ENCODE peak calls at places on chromosome 6, in eight cellular contexts. P is aorta; Y is upper lobe of left lung; Q is naive thymus-derived CD4-positive, alpha-beta T cell; S is tibial artery; F is colonic mucosa; C is GM23338; X is heart left ventricle. B is an unnamed sample. For H3K36me3, the result is how much of the 10 kb centered on the place peaks cover.

GRCh38 chr6:109781001-109781400 is 89.9 kb downstream of the FIG4 start:
- DNase-seq in Q (no peak), P (no peak), Y (no peak), C (no peak), S (no peak), F (no peak), X (no peak), B (no peak)

GRCh38 chr6:22785036-22785435 is 215.7 kb downstream of the HDGFL1 start:
- DNase-seq in Q (no peak), S (no peak), Y (no peak), X (no peak), C (peak), P (no peak), F (no peak), B (no peak)

GRCh38 chr6:71224011-71224410 is 64.6 kb upstream of the OGFRL1 start:
- DNase-seq in X (no peak), F (no peak), S (no peak), Q (no peak), C (no peak), Y (no peak), P (no peak), B (no peak)

GRCh38 chr6:113578691-113579090 is 278.5 kb upstream of the MARCKS start:
- DNase-seq in C (no peak), X (no peak), Y (no peak), F (no peak), P (no peak), Q (no peak), S (no peak), B (no peak)

GRCh38 chr6:85192186-85192585 is 257.7 kb upstream of the NT5E start:
- DNase-seq in Y (no peak), F (no peak), Q (no peak), S (no peak), C (no peak), X (no peak), P (no peak), B (peak)

GRCh38 chr6:109854541-109855308 is 123.4 kb upstream of the GPR6 start:
- DNase-seq in C (peak), F (no peak), Q (no peak), Y (no peak), P (no peak), X (no peak), S (no peak), B (no peak)

GRCh38 chr6:98835149-98836024 is 1.0 kb downstream of the POU3F2 start:
- DNase-seq in Q (no peak), F (no peak), X (no peak), C (peak), P (peak), S (no peak), Y (no peak), B (no peak)

GRCh38 chr6:68760941-68761676 is 126.0 kb downstream of the ADGRB3 start:
- DNase-seq in F (no peak), Y (no peak), P (no peak), X (no peak), C (no peak), Q (no peak), S (no peak), B (no peak)

GRCh38 chr6:8041933-8042583 is 22.1 kb downstream of the BLOC1S5 start:
- DNase-seq in Y (no peak), F (no peak), P (no peak), X (no peak), C (no peak), S (no peak), Q (no peak), B (no peak)

GRCh38 chr6:44224154-44224977 is 971 bp downstream of the SLC29A1 start:
- DNase-seq in Q (peak), Y (no peak), F (no peak), P (peak), S (no peak), X (no peak), C (no peak), B (no peak)

GRCh38 chr6:4460595-4461475 is 315.4 kb upstream of the CDYL start:
- DNase-seq in Y (peak), P (peak), X (peak), S (peak), F (no peak), C (no peak), Q (no peak), B (no peak)

GRCh38 chr6:35687658-35688604 is 784 bp downstream of the FKBP5 start:
- DNase-seq in Y (peak), F (peak), X (peak), Q (peak), C (peak), P (peak), S (peak), B (no peak)

GRCh38 chr6:139721924-139722323 is 347.5 kb upstream of the CITED2 start:
- DNase-seq in X (no peak), S (no peak), Y (no peak), C (no peak), F (no peak), P (no peak), Q (no peak), B (no peak)

GRCh38 chr6:5466459-5466858 is 205.1 kb downstream of the FARS2 start:
- DNase-seq in X (no peak), S (no peak), C (no peak), Y (no peak), P (no peak), Q (no peak), F (no peak), B (peak)

GRCh38 chr6:113723182-113723581 is 134.0 kb upstream of the MARCKS start:
- DNase-seq in X (no peak), C (no peak), Q (no peak), S (no peak), Y (no peak), P (no peak), F (no peak), B (no peak)

GRCh38 chr6:88177961-88178464 is 11.9 kb upstream of the CNR1 start:
- DNase-seq in Y (no peak), S (no peak), C (no peak), X (no peak), Q (no peak), P (no peak), F (no peak), B (peak)

GRCh38 chr6:123415844-123416468 is 220.8 kb downstream of the TRDN start:
- DNase-seq in C (peak), Y (peak), P (no peak), F (peak), Q (no peak), S (no peak), X (peak), B (peak)

GRCh38 chr6:112620832-112621569 is 273.9 kb downstream of the RFPL4B start:
- DNase-seq in X (no peak), S (no peak), C (no peak), F (no peak), Q (no peak), Y (no peak), P (no peak), B (peak)

GRCh38 chr6:101116337-101116736 is 235.2 kb upstream of the ASCC3 start:
- DNase-seq in C (peak), Q (no peak), S (no peak), X (no peak), Y (no peak), P (no peak), F (no peak), B (no peak)

GRCh38 chr6:70221025-70221714 is 81.7 kb downstream of the COL9A1 start:
- DNase-seq in X (no peak), C (peak), Y (no peak), F (no peak), S (no peak), P (no peak), Q (no peak), B (no peak)

GRCh38 chr6:121770943-121771342 is 335.5 kb downstream of the GJA1 start:
- DNase-seq in C (no peak), Y (no peak), P (no peak), Q (no peak), F (no peak), S (no peak), X (no peak), B (no peak)

DNA sequence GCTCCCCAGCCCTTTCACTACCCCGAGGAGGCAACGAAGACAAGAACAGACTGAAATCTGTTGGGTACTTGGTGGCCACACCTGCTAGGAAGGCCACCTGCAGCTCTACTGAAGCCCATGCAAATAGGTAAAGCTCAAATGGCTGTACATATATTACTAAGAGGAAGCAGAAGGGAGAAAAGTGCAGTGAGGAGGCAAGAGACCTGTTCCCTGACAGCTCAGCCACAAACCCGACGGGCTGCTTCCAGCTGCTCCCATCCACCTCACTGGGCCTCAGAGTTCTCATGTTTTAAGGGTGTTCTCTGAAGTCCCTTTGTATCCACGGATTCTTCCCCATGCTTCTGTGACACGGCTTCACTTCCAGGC is 24.6 kb downstream of the TRAM2 start:
- DNase-seq in S (no peak), X (no peak), Q (no peak), C (no peak), F (no peak), P (no peak), Y (no peak), B (no peak)
- H3K36me3 ChIP-seq in S (under half), X (under half), Q (under half), C (under half), F (under half), P (under half), Y (under half), B (under half)

GRCh38 chr6:144415835-144416237 is 130.7 kb downstream of the UTRN start:
- DNase-seq in P (no peak), C (no peak), F (no peak), Y (no peak), X (no peak), Q (no peak), S (no peak), B (peak)

GRCh38 chr6:144415014-144415413 is 129.9 kb downstream of the UTRN start:
- DNase-seq in F (no peak), Q (no peak), P (no peak), C (no peak), X (no peak), S (no peak), Y (no peak), B (peak)

GRCh38 chr6:144417686-144418085 is 132.6 kb downstream of the UTRN start:
- DNase-seq in S (no peak), C (no peak), P (no peak), Q (no peak), F (no peak), X (no peak), Y (no peak), B (no peak)

GRCh38 chr6:144416773-144417172 is 131.6 kb downstream of the UTRN start:
- DNase-seq in X (no peak), S (no peak), F (no peak), Q (no peak), C (no peak), Y (no peak), P (no peak), B (no peak)

DNA sequence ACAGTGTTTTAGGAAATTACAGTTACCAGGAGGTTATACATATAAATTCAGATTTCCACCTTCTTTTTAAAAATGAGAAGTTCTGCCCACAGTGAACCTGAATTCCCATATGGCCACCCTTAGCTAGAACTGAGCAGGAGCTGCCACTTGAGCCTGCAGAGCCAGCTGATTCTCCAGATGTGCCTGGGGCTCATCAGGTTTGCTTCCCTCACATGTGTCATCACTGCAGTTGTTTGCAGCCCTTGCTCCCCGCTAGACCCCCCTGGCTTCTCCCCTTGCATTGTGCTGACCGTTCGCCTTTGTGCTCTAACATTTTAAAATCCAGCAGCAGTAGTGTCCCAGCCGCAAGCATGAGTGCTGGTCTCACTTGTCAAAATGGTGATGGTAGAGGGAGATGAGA is 131.1 kb downstream of the UTRN start:
- DNase-seq in X (no peak), Q (no peak), Y (no peak), P (no peak), C (no peak), F (no peak), S (no peak), B (no peak)
- H3K27ac ChIP-seq in X (peak), Q (no peak), Y (no peak), P (no peak), C (no peak), F (no peak), S (no peak), B (peak)

GRCh38 chr6:25359191-25359861 is 80.2 kb downstream of the CARMIL1 start:
- DNase-seq in Y (no peak), S (no peak), Q (no peak), P (peak), X (peak), F (no peak), C (peak), B (peak)
- H3K4me3 ChIP-seq in Y (no peak), S (peak), Q (no peak), P (no peak), X (no peak), F (no peak), C (no peak), B (no peak)

DNA sequence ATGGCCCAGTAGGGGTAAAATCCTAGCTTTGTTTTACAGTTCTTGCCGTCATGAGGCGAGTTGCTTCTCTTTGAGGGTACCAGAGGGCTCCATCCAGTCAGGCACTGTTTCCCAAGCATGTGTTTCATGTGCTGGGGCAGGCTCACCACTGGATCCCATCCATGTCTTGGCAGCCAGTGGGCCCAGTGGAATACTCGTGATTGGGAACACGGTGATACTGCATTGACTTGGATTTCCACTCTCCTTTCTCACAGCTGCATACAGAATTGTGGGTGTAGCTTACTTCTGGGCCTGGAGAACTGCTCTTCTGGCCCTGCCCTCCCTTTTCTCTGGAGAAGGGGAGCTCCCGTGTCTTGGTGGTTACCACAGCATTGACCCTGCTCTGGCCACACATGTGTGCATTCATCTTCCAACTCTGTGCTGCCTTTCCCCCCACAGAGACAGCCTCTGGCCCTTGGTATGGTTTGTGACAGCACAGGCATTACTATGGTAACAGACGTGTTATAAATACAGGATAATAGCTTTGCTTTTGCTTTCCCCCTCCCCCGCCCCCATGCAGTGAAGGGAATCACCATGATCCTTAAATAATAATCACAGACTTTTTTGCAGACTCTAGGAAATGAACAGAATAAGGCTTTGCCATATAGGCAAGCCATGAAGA is 21.6 kb downstream of the SOBP start:
- DNase-seq in F (no peak), S (peak), C (no peak), Y (no peak), P (peak), X (peak), Q (no peak), B (no peak)
- H3K36me3 ChIP-seq in F (under half), S (under half), C (under half), Y (under half), P (under half), X (under half), Q (under half), B (under half)

DNA sequence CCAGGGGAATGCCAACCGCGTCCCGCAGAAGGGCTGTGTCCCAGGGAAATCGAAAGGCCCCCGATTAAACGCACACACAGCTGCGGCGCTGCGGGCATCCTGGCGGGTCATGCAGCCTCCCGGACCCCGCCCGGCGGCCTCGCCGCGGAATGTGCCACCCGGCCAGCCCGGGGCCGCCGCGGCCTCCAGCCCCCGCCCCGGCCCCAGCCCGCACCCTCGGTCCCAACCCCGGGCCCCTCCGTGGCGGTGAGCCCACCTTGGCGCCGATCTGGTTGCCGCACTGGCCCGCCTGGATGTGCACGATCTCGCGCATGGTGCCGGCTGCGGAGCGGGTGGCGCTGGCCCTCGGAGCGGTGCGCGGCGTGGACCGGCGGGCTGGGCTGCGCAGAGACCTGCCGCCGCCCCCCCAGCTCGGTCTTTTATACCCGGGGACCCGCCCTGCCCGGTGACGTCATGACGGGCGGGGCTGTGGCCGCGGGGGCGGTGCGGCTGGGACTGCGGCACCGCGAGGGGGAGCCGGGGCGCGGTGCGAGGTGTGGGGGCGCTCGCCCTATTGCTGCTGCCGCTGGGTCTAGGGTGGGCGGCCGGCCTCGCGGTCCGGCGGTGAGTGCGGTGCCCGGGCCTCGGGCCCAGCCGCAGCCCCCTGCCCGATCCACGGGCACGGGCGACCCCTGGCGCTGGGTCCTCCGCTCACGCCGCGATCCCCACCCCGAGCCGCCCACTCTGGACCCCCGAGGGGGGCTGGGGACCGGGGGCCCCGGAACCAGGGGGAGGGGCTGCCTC is at the start of gene TUBB2A:
- DNase-seq in S (peak), X (peak), Y (peak), P (peak), C (peak), Q (peak), F (peak), B (peak)
- H3K27ac ChIP-seq in S (peak), X (peak), Y (peak), P (peak), C (no peak), Q (peak), F (peak), B (peak)

DNA sequence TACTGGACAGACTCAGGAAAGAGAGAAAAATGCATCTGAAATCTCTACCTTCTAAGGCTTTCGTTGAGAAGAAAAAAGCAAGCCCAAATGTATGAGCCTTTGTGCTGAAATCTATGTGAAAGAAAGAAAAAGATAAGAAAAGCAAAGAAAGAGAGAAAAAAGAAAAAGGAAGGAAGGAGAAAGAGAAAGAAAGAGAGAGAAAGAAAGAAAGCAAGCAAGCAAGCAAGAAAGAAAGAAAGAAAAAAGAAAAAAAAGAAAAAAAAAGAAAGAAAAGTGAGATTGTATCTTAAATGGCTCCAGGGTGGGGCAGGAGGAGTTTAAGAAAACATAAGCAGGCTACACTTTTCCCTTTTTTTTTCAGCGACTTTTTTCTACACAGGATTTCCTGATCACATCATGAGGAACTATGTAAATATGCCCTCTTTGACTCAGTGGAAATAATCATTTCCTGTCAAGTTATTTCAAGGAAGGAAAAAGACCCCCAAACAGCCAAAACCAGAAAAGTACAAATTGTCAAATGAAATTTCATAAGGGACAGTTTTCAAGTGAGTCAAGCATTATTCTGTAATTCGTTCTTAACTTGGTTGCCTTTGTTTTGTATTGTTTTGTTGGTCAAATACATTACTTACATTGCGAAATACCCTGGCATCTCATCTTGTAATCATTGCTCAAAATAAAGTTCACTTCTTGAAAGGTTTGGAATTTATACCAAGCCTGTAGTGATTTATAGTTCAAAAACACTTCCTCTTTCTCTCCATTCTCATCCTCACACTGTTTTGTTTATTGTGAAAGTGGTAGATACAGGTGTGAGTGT is 79.5 kb upstream of the RNF217 start:
- DNase-seq in Q (no peak), F (no peak), Y (no peak), P (no peak), X (no peak), C (no peak), S (no peak), B (no peak)
- H3K4me3 ChIP-seq in Q (no peak), F (no peak), Y (no peak), P (no peak), X (no peak), C (no peak), S (no peak), B (no peak)

DNA sequence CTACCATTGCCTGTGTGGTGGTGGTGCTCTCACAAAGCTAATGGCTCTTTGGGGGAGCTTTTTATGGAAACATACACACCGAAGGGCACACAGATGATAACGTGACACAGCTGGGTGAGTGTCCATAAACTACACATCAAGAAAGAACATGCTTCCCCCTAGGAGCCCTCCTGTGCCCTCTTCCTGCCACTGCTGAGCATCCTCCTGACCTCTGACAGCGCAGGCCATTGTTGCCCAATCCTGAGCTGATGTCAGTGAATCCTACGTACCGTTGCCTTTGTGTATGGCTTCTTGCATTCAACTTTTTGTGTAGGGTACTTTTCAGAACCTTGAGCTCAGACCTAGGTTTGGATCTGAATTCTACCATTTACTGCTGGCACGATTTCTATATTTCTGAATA is 65.8 kb upstream of the SLC22A1 start:
- DNase-seq in C (no peak), F (no peak), X (no peak), P (no peak), Y (no peak), Q (no peak), S (no peak), B (no peak)
- H3K36me3 ChIP-seq in C (under half), F (under half), X (half or more), P (under half), Y (half or more), Q (under half), S (half or more), B (half or more)

B was measured in brain microvascular endothelial cell.